ENCODE peak calls at places on chromosome 12, in nine cellular contexts. One of them, this sample, is unnamed.

GRCh38 chr12:45357547-45358417 is 141.9 kb downstream of the ANO6 start:
- DNase-seq in lower lobe of right lung: no peak
- DNase-seq in kidney epithelial cell: no peak
- DNase-seq in ELR: no peak
- DNase-seq in neural crest cell: no peak
- DNase-seq in GM10248: no peak
- DNase-seq in NCI-H2081: no peak
- DNase-seq in GM04504: no peak
- DNase-seq in AG04450: no peak
- DNase-seq in this sample: no peak

GRCh38 chr12:39905152-39905551 is 200.7 kb downstream of the SLC2A13 start:
- DNase-seq in NCI-H2081: no peak
- DNase-seq in kidney epithelial cell: no peak
- DNase-seq in ELR: no peak
- DNase-seq in GM10248: no peak
- DNase-seq in neural crest cell: no peak
- DNase-seq in AG04450: no peak
- DNase-seq in GM04504: peak; percentile 88
- DNase-seq in lower lobe of right lung: no peak
- DNase-seq in this sample: no peak

GRCh38 chr12:55823419-55823818 is 5.6 kb downstream of the ORMDL2 start:
- DNase-seq in neural crest cell: no peak
- DNase-seq in NCI-H2081: no peak
- DNase-seq in GM04504: no peak
- DNase-seq in GM10248: no peak
- DNase-seq in ELR: no peak
- DNase-seq in AG04450: no peak
- DNase-seq in lower lobe of right lung: no peak
- DNase-seq in kidney epithelial cell: no peak
- DNase-seq in this sample: no peak

GRCh38 chr12:60194682-60195081 is 598.9 kb downstream of the SLC16A7 start:
- DNase-seq in lower lobe of right lung: no peak
- DNase-seq in GM10248: no peak
- DNase-seq in ELR: peak; percentile 72
- DNase-seq in NCI-H2081: no peak
- DNase-seq in AG04450: no peak
- DNase-seq in neural crest cell: no peak
- DNase-seq in GM04504: no peak
- DNase-seq in kidney epithelial cell: no peak
- DNase-seq in this sample: peak; percentile 35

GRCh38 chr12:54430471-54431075 is 11.5 kb upstream of the ITGA5 start:
- DNase-seq in GM10248: no peak
- DNase-seq in ELR: no peak
- DNase-seq in kidney epithelial cell: no peak
- DNase-seq in NCI-H2081: no peak
- DNase-seq in neural crest cell: no peak
- DNase-seq in AG04450: no peak
- DNase-seq in GM04504: no peak
- DNase-seq in lower lobe of right lung: no peak
- DNase-seq in this sample: peak; percentile 55

GRCh38 chr12:50017047-50017446 is 8.2 kb downstream of the RACGAP1 start:
- DNase-seq in kidney epithelial cell: no peak
- DNase-seq in neural crest cell: no peak
- DNase-seq in AG04450: peak; percentile 67
- DNase-seq in lower lobe of right lung: no peak
- DNase-seq in GM04504: peak; percentile 71
- DNase-seq in ELR: peak; percentile 85
- DNase-seq in NCI-H2081: no peak
- DNase-seq in GM10248: no peak
- DNase-seq in this sample: peak; percentile 86

GRCh38 chr12:131054345-131055092 is 100.8 kb downstream of the ADGRD1 start:
- DNase-seq in neural crest cell: no peak
- DNase-seq in lower lobe of right lung: peak; percentile 24
- DNase-seq in kidney epithelial cell: no peak
- DNase-seq in NCI-H2081: no peak
- DNase-seq in ELR: no peak
- DNase-seq in GM10248: no peak
- DNase-seq in GM04504: no peak
- DNase-seq in AG04450: no peak
- DNase-seq in this sample: no peak

GRCh38 chr12:3380200-3381020 is 110.6 kb upstream of the PRMT8 start:
- DNase-seq in neural crest cell: no peak
- DNase-seq in ELR: peak; percentile 2
- DNase-seq in lower lobe of right lung: no peak
- DNase-seq in kidney epithelial cell: no peak
- DNase-seq in NCI-H2081: no peak
- DNase-seq in GM10248: no peak
- DNase-seq in AG04450: no peak
- DNase-seq in GM04504: no peak
- DNase-seq in this sample: no peak

GRCh38 chr12:3107071-3107583 is 29.9 kb downstream of the TSPAN9 start:
- DNase-seq in neural crest cell: no peak
- DNase-seq in lower lobe of right lung: no peak
- DNase-seq in AG04450: no peak
- DNase-seq in ELR: peak; percentile 67
- DNase-seq in GM10248: no peak
- DNase-seq in GM04504: no peak
- DNase-seq in NCI-H2081: no peak
- DNase-seq in kidney epithelial cell: no peak
- DNase-seq in this sample: peak; percentile 47

GRCh38 chr12:77795699-77796098 is 35.0 kb upstream of the NAV3 start:
- DNase-seq in NCI-H2081: no peak
- DNase-seq in GM10248: no peak
- DNase-seq in neural crest cell: no peak
- DNase-seq in lower lobe of right lung: no peak
- DNase-seq in GM04504: peak; percentile 17
- DNase-seq in AG04450: no peak
- DNase-seq in ELR: no peak
- DNase-seq in kidney epithelial cell: no peak
- DNase-seq in this sample: peak; percentile 20

GRCh38 chr12:104796475-104796862 is 161.6 kb downstream of the SLC41A2 start:
- DNase-seq in ELR: no peak
- DNase-seq in lower lobe of right lung: no peak
- DNase-seq in GM04504: no peak
- DNase-seq in AG04450: no peak
- DNase-seq in neural crest cell: no peak
- DNase-seq in NCI-H2081: no peak
- DNase-seq in kidney epithelial cell: no peak
- DNase-seq in GM10248: no peak
- DNase-seq in this sample: no peak

GRCh38 chr12:128727999-128728398 is 95.8 kb downstream of the SLC15A4 start:
- DNase-seq in neural crest cell: no peak
- DNase-seq in ELR: no peak
- DNase-seq in NCI-H2081: no peak
- DNase-seq in GM04504: no peak
- DNase-seq in lower lobe of right lung: no peak
- DNase-seq in GM10248: no peak
- DNase-seq in AG04450: no peak
- DNase-seq in kidney epithelial cell: peak; percentile 78
- DNase-seq in this sample: no peak

GRCh38 chr12:25756974-25757665 is 201.4 kb upstream of the RASSF8 start:
- DNase-seq in AG04450: no peak
- DNase-seq in kidney epithelial cell: no peak
- DNase-seq in NCI-H2081: no peak
- DNase-seq in GM10248: no peak
- DNase-seq in GM04504: no peak
- DNase-seq in lower lobe of right lung: no peak
- DNase-seq in ELR: no peak
- DNase-seq in neural crest cell: no peak
- DNase-seq in this sample: peak; percentile 12

GRCh38 chr12:120118710-120119097 is 2.2 kb upstream of the RAB35 start:
- DNase-seq in GM04504: peak; percentile 80
- DNase-seq in NCI-H2081: no peak
- DNase-seq in GM10248: no peak
- DNase-seq in kidney epithelial cell: no peak
- DNase-seq in neural crest cell: no peak
- DNase-seq in lower lobe of right lung: no peak
- DNase-seq in AG04450: no peak
- DNase-seq in ELR: peak; percentile 61
- DNase-seq in this sample: no peak

GRCh38 chr12:68303850-68304249 is 28.3 kb downstream of the MDM1 start:
- DNase-seq in kidney epithelial cell: no peak
- DNase-seq in AG04450: no peak
- DNase-seq in GM10248: no peak
- DNase-seq in ELR: no peak
- DNase-seq in NCI-H2081: no peak
- DNase-seq in neural crest cell: no peak
- DNase-seq in GM04504: no peak
- DNase-seq in lower lobe of right lung: no peak
- DNase-seq in this sample: no peak

GRCh38 chr12:114747156-114747555 is 63.2 kb upstream of the TBX3 start:
- DNase-seq in neural crest cell: no peak
- DNase-seq in ELR: no peak
- DNase-seq in lower lobe of right lung: no peak
- DNase-seq in GM04504: no peak
- DNase-seq in GM10248: no peak
- DNase-seq in kidney epithelial cell: no peak
- DNase-seq in AG04450: no peak
- DNase-seq in NCI-H2081: no peak
- DNase-seq in this sample: no peak

GRCh38 chr12:53213348-53213747 is 6.3 kb upstream of the ITGB7 start:
- DNase-seq in lower lobe of right lung: peak; percentile 90
- DNase-seq in AG04450: no peak
- DNase-seq in ELR: peak; percentile 82
- DNase-seq in NCI-H2081: peak; percentile 81
- DNase-seq in kidney epithelial cell: no peak
- DNase-seq in GM04504: no peak
- DNase-seq in neural crest cell: peak; percentile 94
- DNase-seq in GM10248: peak; percentile 81
- DNase-seq in this sample: peak; percentile 75

GRCh38 chr12:19130224-19131019 is 889 bp downstream of the PLEKHA5 start:
- DNase-seq in kidney epithelial cell: no peak
- DNase-seq in neural crest cell: peak; percentile 23
- DNase-seq in NCI-H2081: peak; percentile 37
- DNase-seq in GM10248: peak; percentile 22
- DNase-seq in GM04504: no peak
- DNase-seq in AG04450: no peak
- DNase-seq in ELR: peak; percentile 55
- DNase-seq in lower lobe of right lung: peak; percentile 53
- DNase-seq in this sample: no peak

GRCh38 chr12:57755194-57755453 is 221 bp downstream of the MARCHF9 start:
- DNase-seq in GM10248: no peak
- DNase-seq in GM04504: no peak
- DNase-seq in neural crest cell: no peak
- DNase-seq in kidney epithelial cell: no peak
- DNase-seq in ELR: no peak
- DNase-seq in AG04450: no peak
- DNase-seq in lower lobe of right lung: no peak
- DNase-seq in NCI-H2081: no peak
- DNase-seq in this sample: no peak

GRCh38 chr12:131755305-131756113 is 44.6 kb downstream of the SFSWAP start:
- DNase-seq in GM04504: no peak
- DNase-seq in ELR: peak; percentile 60
- DNase-seq in neural crest cell: no peak
- DNase-seq in kidney epithelial cell: no peak
- DNase-seq in GM10248: peak; percentile 53
- DNase-seq in NCI-H2081: peak; percentile 4
- DNase-seq in lower lobe of right lung: no peak
- DNase-seq in AG04450: no peak
- DNase-seq in this sample: peak; percentile 17

GRCh38 chr12:40078201-40078730 is 27.6 kb downstream of the SLC2A13 start:
- DNase-seq in neural crest cell: no peak
- DNase-seq in GM04504: no peak
- DNase-seq in kidney epithelial cell: no peak
- DNase-seq in lower lobe of right lung: no peak
- DNase-seq in ELR: no peak
- DNase-seq in AG04450: no peak
- DNase-seq in GM10248: no peak
- DNase-seq in NCI-H2081: no peak
- DNase-seq in this sample: no peak

GRCh38 chr12:113154351-113154973 is 4.9 kb downstream of the CFAP73 start:
- DNase-seq in kidney epithelial cell: no peak
- DNase-seq in lower lobe of right lung: no peak
- DNase-seq in neural crest cell: no peak
- DNase-seq in AG04450: no peak
- DNase-seq in GM04504: no peak
- DNase-seq in ELR: no peak
- DNase-seq in GM10248: peak; percentile 61
- DNase-seq in NCI-H2081: no peak
- DNase-seq in this sample: peak; percentile 25

GRCh38 chr12:12896261-12896660 is 4.9 kb downstream of the GPRC5A start:
- DNase-seq in AG04450: no peak
- DNase-seq in GM10248: no peak
- DNase-seq in GM04504: peak; percentile 48
- DNase-seq in NCI-H2081: no peak
- DNase-seq in ELR: peak; percentile 88
- DNase-seq in kidney epithelial cell: no peak
- DNase-seq in neural crest cell: no peak
- DNase-seq in lower lobe of right lung: no peak
- DNase-seq in this sample: peak; percentile 72

GRCh38 chr12:62919827-62920226 is 15.1 kb downstream of the PPM1H start:
- DNase-seq in NCI-H2081: peak; percentile 71
- DNase-seq in GM10248: no peak
- DNase-seq in GM04504: no peak
- DNase-seq in ELR: no peak
- DNase-seq in kidney epithelial cell: peak; percentile 53
- DNase-seq in AG04450: peak; percentile 8
- DNase-seq in lower lobe of right lung: no peak
- DNase-seq in neural crest cell: no peak
- DNase-seq in this sample: no peak

GRCh38 chr12:27843714-27844245 is 63.7 kb upstream of the MANSC4 start:
- DNase-seq in neural crest cell: no peak
- DNase-seq in ELR: no peak
- DNase-seq in GM10248: no peak
- DNase-seq in NCI-H2081: no peak
- DNase-seq in AG04450: no peak
- DNase-seq in lower lobe of right lung: no peak
- DNase-seq in kidney epithelial cell: no peak
- DNase-seq in GM04504: no peak
- DNase-seq in this sample: peak; percentile 48

GRCh38 chr12:106418970-106419369 is 61.4 kb downstream of the POLR3B start:
- DNase-seq in ELR: no peak
- DNase-seq in neural crest cell: no peak
- DNase-seq in GM04504: no peak
- DNase-seq in lower lobe of right lung: no peak
- DNase-seq in kidney epithelial cell: no peak
- DNase-seq in NCI-H2081: no peak
- DNase-seq in GM10248: no peak
- DNase-seq in AG04450: no peak
- DNase-seq in this sample: no peak

GRCh38 chr12:68235576-68235975 is 10.0 kb upstream of the IL26 start:
- DNase-seq in lower lobe of right lung: no peak
- DNase-seq in ELR: no peak
- DNase-seq in AG04450: no peak
- DNase-seq in GM04504: no peak
- DNase-seq in GM10248: no peak
- DNase-seq in NCI-H2081: no peak
- DNase-seq in kidney epithelial cell: no peak
- DNase-seq in neural crest cell: no peak
- DNase-seq in this sample: no peak

GRCh38 chr12:95215925-95216324 is 1.3 kb downstream of the FGD6 start:
- DNase-seq in NCI-H2081: peak; percentile 15
- DNase-seq in kidney epithelial cell: no peak
- DNase-seq in ELR: peak; percentile 66
- DNase-seq in AG04450: no peak
- DNase-seq in neural crest cell: no peak
- DNase-seq in GM04504: no peak
- DNase-seq in GM10248: no peak
- DNase-seq in lower lobe of right lung: no peak
- DNase-seq in this sample: peak; percentile 74

GRCh38 chr12:55931780-55932545 is 1.0 kb downstream of the DGKA start:
- DNase-seq in kidney epithelial cell: no peak
- DNase-seq in lower lobe of right lung: peak; percentile 74
- DNase-seq in NCI-H2081: peak; percentile 26
- DNase-seq in neural crest cell: peak; percentile 29
- DNase-seq in GM04504: no peak
- DNase-seq in ELR: peak; percentile 57
- DNase-seq in AG04450: no peak
- DNase-seq in GM10248: peak; percentile 65
- DNase-seq in this sample: peak; percentile 60

GRCh38 chr12:113924341-113924740 is 41.8 kb downstream of the RBM19 start:
- DNase-seq in lower lobe of right lung: no peak
- DNase-seq in GM10248: no peak
- DNase-seq in neural crest cell: no peak
- DNase-seq in kidney epithelial cell: no peak
- DNase-seq in ELR: no peak
- DNase-seq in GM04504: no peak
- DNase-seq in AG04450: no peak
- DNase-seq in NCI-H2081: no peak
- DNase-seq in this sample: no peak

GRCh38 chr12:102971227-102971626 is 13.8 kb downstream of the ASCL1 start:
- DNase-seq in neural crest cell: no peak
- DNase-seq in GM10248: no peak
- DNase-seq in NCI-H2081: no peak
- DNase-seq in AG04450: no peak
- DNase-seq in lower lobe of right lung: no peak
- DNase-seq in ELR: no peak
- DNase-seq in GM04504: no peak
- DNase-seq in kidney epithelial cell: no peak
- DNase-seq in this sample: no peak

This sample was measured in mesenchymal stem cell.